ENCODE peak calls at places on chromosomes 1 and 21, in eight cellular contexts. O is lower lobe of right lung; A is CD8-positive, alpha-beta memory T cell; Q is neural progenitor cell; D is psoas muscle; T is GM23248; L is transverse colon; M is PC-9. Z is an unnamed sample.

GRCh38 chr1:3409737-3410434 is 44.6 kb upstream of the ARHGEF16 start:
- DNase-seq in O (no peak), A (no peak), Q (peak; percentile 85), D (peak; percentile 39), T (peak; percentile 91), L (peak; percentile 33), M (no peak), Z (peak; percentile 91)

GRCh38 chr1:205270764-205271163 is 43.0 kb downstream of the TMCC2 start:
- DNase-seq in O (no peak), A (no peak), Q (no peak), D (no peak), T (peak; percentile 68), L (no peak), M (no peak), Z (no peak)

GRCh38 chr1:59879556-59879955 is 47.0 kb downstream of the CYP2J2 start:
- DNase-seq in O (peak; percentile 66), A (peak; percentile 44), Q (peak; percentile 85), D (peak; percentile 30), T (peak; percentile 67), L (peak; percentile 85), M (peak; percentile 50), Z (peak; percentile 82)

GRCh38 chr1:226034482-226034881 is 28.0 kb upstream of the H3-3A start:
- DNase-seq in O (peak; percentile 86), A (no peak), Q (no peak), D (peak; percentile 84), T (peak; percentile 99), L (peak; percentile 86), M (no peak), Z (peak; percentile 94)

GRCh38 chr1:158391099-158391498 is 8.2 kb downstream of the OR10T2 start:
- DNase-seq in O (no peak), A (no peak), Q (no peak), D (no peak), T (no peak), L (no peak), M (no peak), Z (no peak)

GRCh38 chr1:222769181-222769580 is 32.2 kb downstream of the FAM177B start:
- DNase-seq in O (no peak), A (no peak), Q (no peak), D (no peak), T (no peak), L (no peak), M (no peak), Z (no peak)

GRCh38 chr1:174968750-174969244 is 30.9 kb upstream of the CACYBP start:
- DNase-seq in O (no peak), A (peak; percentile 89), Q (no peak), D (no peak), T (peak; percentile 29), L (no peak), M (peak; percentile 85), Z (no peak)

GRCh38 chr1:185316163-185317033 is 645 bp downstream of the IVNS1ABP start:
- DNase-seq in O (peak; percentile 95), A (peak; percentile 88), Q (peak; percentile 94), D (peak; percentile 97), T (peak; percentile 90), L (peak; percentile 95), M (peak; percentile 51), Z (peak; percentile 98)

GRCh38 chr1:9929431-9930385 is 13.5 kb downstream of the LZIC start:
- DNase-seq in O (no peak), A (no peak), Q (peak; percentile 83), D (no peak), T (no peak), L (no peak), M (no peak), Z (no peak)

GRCh38 chr21:31447477-31447876 is 103.4 kb upstream of the TIAM1 start:
- DNase-seq in O (no peak), A (no peak), Q (no peak), D (peak; percentile 23), T (peak; percentile 91), L (no peak), M (no peak), Z (no peak)

GRCh38 chr1:17212009-17212408 is 7.1 kb downstream of the PADI1 start:
- DNase-seq in O (no peak), A (no peak), Q (no peak), D (no peak), T (no peak), L (no peak), M (peak; percentile 55), Z (no peak)

GRCh38 chr21:33821580-33822322 is 93.9 kb downstream of the ATP5PO start:
- DNase-seq in O (no peak), A (no peak), Q (no peak), D (no peak), T (no peak), L (no peak), M (no peak), Z (no peak)

GRCh38 chr1:94296018-94296417 is 58.6 kb upstream of the ARHGAP29 start:
- DNase-seq in O (no peak), A (no peak), Q (no peak), D (no peak), T (peak; percentile 87), L (no peak), M (no peak), Z (no peak)

GRCh38 chr1:4636644-4637380 is 17.6 kb upstream of the AJAP1 start:
- DNase-seq in O (no peak), A (no peak), Q (no peak), D (no peak), T (no peak), L (no peak), M (no peak), Z (no peak)

GRCh38 chr21:35674895-35675470 is 385.3 kb downstream of the SETD4 start:
- DNase-seq in O (no peak), A (no peak), Q (no peak), D (no peak), T (peak; percentile 8), L (no peak), M (no peak), Z (no peak)

GRCh38 chr1:112937070-112937469 is 18.9 kb downstream of the SLC16A1 start:
- DNase-seq in O (no peak), A (no peak), Q (no peak), D (no peak), T (peak; percentile 82), L (no peak), M (no peak), Z (no peak)

DNA sequence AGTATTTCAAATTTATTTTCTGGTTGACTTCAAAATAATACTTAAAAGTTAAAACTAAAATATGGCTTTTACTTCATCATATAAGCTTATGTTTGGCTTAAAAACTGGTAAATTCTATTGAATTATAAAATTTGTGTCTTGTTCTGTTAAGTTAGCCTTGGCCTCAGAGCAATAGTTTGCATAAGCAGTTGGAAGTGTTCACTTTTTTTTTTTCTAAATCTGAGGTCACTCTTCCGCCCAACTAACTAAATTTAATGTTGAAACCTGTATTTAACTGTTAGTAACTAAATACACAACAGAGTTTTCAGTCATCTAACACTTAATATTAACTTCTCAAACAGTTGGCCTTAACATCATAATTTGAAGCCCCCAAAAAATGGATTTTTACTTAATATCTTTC is 871.7 kb upstream of the ADAMTS5 start:
- DNase-seq in O (no peak), A (no peak), Q (no peak), D (no peak), T (no peak), L (no peak), M (no peak), Z (no peak)
- H3K4me3 ChIP-seq in O (no peak overlapping the region), A (no peak overlapping the region), Q (no peak overlapping the region), D (no peak overlapping the region), T (no peak overlapping the region), L (no peak overlapping the region), M (no peak overlapping the region), Z (no peak overlapping the region)

DNA sequence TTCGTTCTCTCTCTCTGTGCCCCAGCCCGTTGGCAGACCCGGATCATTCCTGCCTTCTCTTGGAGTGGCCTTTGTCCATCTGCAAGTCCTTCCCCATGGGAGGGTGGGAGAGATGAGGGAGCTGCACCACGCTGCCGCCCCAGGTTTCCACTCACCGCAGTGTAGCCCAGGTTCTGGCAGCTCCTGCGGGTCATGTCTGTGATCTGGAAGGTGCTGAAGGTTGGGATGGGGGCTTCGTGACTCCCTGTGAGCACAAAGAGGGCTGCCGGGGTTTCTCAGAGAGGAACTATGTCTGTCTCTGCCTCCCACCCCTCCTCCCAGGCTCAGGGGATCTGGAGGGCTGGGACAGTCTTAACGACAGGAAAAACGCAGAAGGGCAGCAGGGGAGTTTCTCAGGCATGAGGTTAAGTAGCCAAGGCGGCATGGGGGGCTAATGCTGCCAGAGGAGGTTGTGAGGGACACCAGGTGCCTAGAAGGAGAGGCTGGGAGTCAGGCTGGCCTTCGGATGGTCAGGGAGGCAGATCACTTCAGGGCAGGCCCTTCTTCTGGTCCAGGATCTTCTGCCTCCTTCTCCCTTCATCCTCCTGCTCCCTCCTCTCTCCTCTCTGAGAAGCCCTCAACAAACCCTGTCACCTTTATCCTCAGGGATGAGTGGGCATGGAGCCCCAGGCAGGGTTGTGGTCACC is 654 bp downstream of the SH2D2A start:
- DNase-seq in O (no peak), A (no peak), Q (no peak), D (no peak), T (no peak), L (no peak), M (no peak), Z (no peak)
- H3K27ac ChIP-seq in O (peak overlapping the region; percentile 60), A (peak overlapping the region; percentile 97), Q (no peak overlapping the region), D (peak overlapping the region; percentile 21), T (no peak overlapping the region), L (peak overlapping the region; percentile 75), M (no peak overlapping the region), Z (peak overlapping the region; percentile 57)

GRCh38 chr1:40712405-40712944 is 21.0 kb downstream of the NFYC start:
- DNase-seq in O (no peak), A (no peak), Q (no peak), D (no peak), T (no peak), L (no peak), M (no peak), Z (no peak)
- H3K4me1 ChIP-seq in O (peaks cover 91% of the 10 kb centered on the region), A (peaks cover 54% of the 10 kb centered on the region), Q (peaks cover 17% of the 10 kb centered on the region), D (peaks cover 71% of the 10 kb centered on the region), T (peaks cover 40% of the 10 kb centered on the region), L (peaks cover 26% of the 10 kb centered on the region), M (peaks cover 43% of the 10 kb centered on the region), Z (peaks cover 7% of the 10 kb centered on the region)

GRCh38 chr21:44913425-44914175 is 7.1 kb downstream of the ITGB2 start:
- DNase-seq in O (peak; percentile 40), A (no peak), Q (no peak), D (no peak), T (no peak), L (no peak), M (no peak), Z (peak; percentile 40)

GRCh38 chr21:44911384-44912157 is 9.1 kb downstream of the ITGB2 start:
- DNase-seq in O (peak; percentile 87), A (peak; percentile 82), Q (no peak), D (peak; percentile 56), T (no peak), L (peak; percentile 90), M (peak; percentile 84), Z (peak; percentile 89)

GRCh38 chr21:44911066-44911383 is 9.7 kb downstream of the ITGB2 start:
- DNase-seq in O (no peak), A (no peak), Q (no peak), D (no peak), T (no peak), L (no peak), M (no peak), Z (no peak)

GRCh38 chr21:44910229-44911065 is 10.3 kb downstream of the ITGB2 start:
- DNase-seq in O (no peak), A (no peak), Q (no peak), D (no peak), T (no peak), L (no peak), M (no peak), Z (no peak)

DNA sequence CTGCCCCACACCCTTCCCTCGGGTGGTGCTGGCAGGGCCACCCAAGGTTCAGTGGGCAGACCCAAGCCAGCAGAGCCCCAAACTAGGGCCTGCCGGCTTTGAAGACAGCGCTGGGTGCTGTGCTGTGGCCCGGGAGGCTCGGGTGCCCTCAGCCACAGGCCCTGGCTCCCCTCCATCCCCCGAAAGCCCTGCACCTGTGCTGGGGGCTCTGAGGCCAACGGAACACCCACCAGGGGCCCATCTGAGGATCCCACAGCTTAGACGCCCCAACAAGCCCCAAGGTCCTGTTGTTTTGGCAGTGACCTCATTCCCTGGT is 8.6 kb downstream of the ITGB2 start:
- DNase-seq in O (no peak), A (no peak), Q (no peak), D (no peak), T (no peak), L (no peak), M (no peak), Z (peak; percentile 53)
- H3K4me3 ChIP-seq in O (peak overlapping the region; percentile 27), A (peak overlapping the region; percentile 47), Q (no peak overlapping the region), D (no peak overlapping the region), T (no peak overlapping the region), L (no peak overlapping the region), M (no peak overlapping the region), Z (no peak overlapping the region)